ENCODE peak calls at places on chromosomes 13 and 19, in ten cellular contexts. X, M, E, C, H, S, N, R, A and K are unnamed samples.

GRCh38 chr19:46766569-46767317 is 20.5 kb upstream of the STRN4 start:
- DNase-seq in C (peak; percentile 71), A (no peak), H (peak; percentile 64), N (peak; percentile 81), S (no peak), R (peak; percentile 51), M (no peak), X (no peak), E (no peak), K (peak; percentile 59)

GRCh38 chr13:24274452-24274971 is 34.9 kb upstream of the C1QTNF9 start:
- DNase-seq in E (no peak), N (no peak), A (peak; percentile 59), X (no peak), R (peak; percentile 53), S (no peak), H (peak; percentile 59), C (peak; percentile 62), M (no peak), K (no peak)

GRCh38 chr13:113059891-113060290 is 45.7 kb upstream of the F7 start:
- DNase-seq in S (no peak), E (no peak), X (no peak), A (no peak), R (no peak), M (no peak), C (no peak), H (no peak), N (no peak), K (no peak)

GRCh38 chr13:99652141-99652540 is 150.9 kb downstream of the TM9SF2 start:
- DNase-seq in M (no peak), C (no peak), S (no peak), H (no peak), X (no peak), N (no peak), R (no peak), A (no peak), E (no peak), K (no peak)

GRCh38 chr13:33742321-33742720 is 75.6 kb upstream of the RFC3 start:
- DNase-seq in A (no peak), C (no peak), S (no peak), E (no peak), R (no peak), X (no peak), N (no peak), M (no peak), H (no peak), K (no peak)

GRCh38 chr19:46791944-46792343 is 3.5 kb upstream of the SLC1A5 start:
- DNase-seq in C (peak; percentile 79), E (no peak), X (no peak), S (no peak), R (no peak), N (no peak), M (no peak), A (no peak), H (no peak), K (peak; percentile 46)

GRCh38 chr13:71303144-71303543 is 563.9 kb downstream of the DACH1 start:
- DNase-seq in N (no peak), M (no peak), E (no peak), S (no peak), C (no peak), H (peak; percentile 22), X (no peak), A (no peak), R (no peak), K (no peak)

GRCh38 chr19:58117841-58118575 is 20.0 kb upstream of the ZSCAN18 start:
- DNase-seq in R (peak; percentile 91), H (no peak), N (no peak), E (no peak), X (no peak), C (no peak), A (no peak), S (no peak), M (no peak), K (no peak)

GRCh38 chr19:4709440-4710280 is 14.0 kb downstream of the DPP9 start:
- DNase-seq in N (no peak), H (no peak), C (no peak), R (no peak), M (no peak), A (no peak), X (no peak), S (peak; percentile 72), E (no peak), K (no peak)

GRCh38 chr19:7541481-7541824 is 5.9 kb downstream of the PNPLA6 start:
- DNase-seq in N (no peak), R (no peak), E (no peak), X (no peak), S (no peak), M (no peak), C (no peak), A (no peak), H (no peak), K (no peak)

GRCh38 chr19:33688657-33688992 is 66.9 kb downstream of the CHST8 start:
- DNase-seq in E (no peak), H (no peak), N (no peak), A (no peak), C (no peak), S (no peak), R (no peak), M (no peak), X (no peak), K (no peak)

GRCh38 chr13:100818706-100819105 is 144.1 kb upstream of the TMTC4 start:
- DNase-seq in M (peak; percentile 47), S (no peak), R (no peak), E (no peak), C (no peak), X (no peak), A (no peak), N (no peak), H (no peak), K (no peak)

GRCh38 chr19:1765182-1765903 is 12.0 kb downstream of the ONECUT3 start:
- DNase-seq in H (no peak), C (no peak), R (no peak), N (no peak), A (no peak), X (no peak), M (no peak), S (no peak), E (no peak), K (no peak)

GRCh38 chr19:40604647-40605200 is 3.6 kb downstream of the LTBP4 start:
- DNase-seq in E (no peak), N (peak; percentile 57), R (no peak), S (no peak), C (no peak), A (no peak), X (no peak), H (peak; percentile 76), M (no peak), K (no peak)

GRCh38 chr19:54164369-54165068 is 5.0 kb upstream of the LENG1 start:
- DNase-seq in N (peak; percentile 89), C (peak; percentile 70), M (no peak), X (no peak), R (peak; percentile 65), S (peak; percentile 61), E (peak; percentile 80), A (peak; percentile 22), H (peak; percentile 92), K (peak; percentile 42)
- H3K4me3 ChIP-seq in N (no peak overlapping the region), C (no peak overlapping the region), M (no peak overlapping the region), X (no peak overlapping the region), R (no peak overlapping the region), S (no peak overlapping the region), E (no peak overlapping the region), A (peak overlapping the region; percentile 20), H (no peak overlapping the region), K (no peak overlapping the region)

GRCh38 chr19:38268539-38268938 is 4.2 kb downstream of the SPINT2 start:
- DNase-seq in H (peak; percentile 66), R (no peak), N (peak; percentile 66), C (no peak), A (no peak), M (no peak), X (no peak), E (no peak), S (no peak), K (no peak)
- H3K4me1 ChIP-seq in H (peaks cover 57% of the 10 kb centered on the region), R (peaks cover 20% of the 10 kb centered on the region), N (peaks cover 51% of the 10 kb centered on the region), C (peaks cover 18% of the 10 kb centered on the region), A (peaks cover 21% of the 10 kb centered on the region), M (no peaks in the 10 kb centered on the region), X (no peaks in the 10 kb centered on the region), E (peaks cover 19% of the 10 kb centered on the region), S (peaks cover 81% of the 10 kb centered on the region), K (no peaks in the 10 kb centered on the region)

DNA sequence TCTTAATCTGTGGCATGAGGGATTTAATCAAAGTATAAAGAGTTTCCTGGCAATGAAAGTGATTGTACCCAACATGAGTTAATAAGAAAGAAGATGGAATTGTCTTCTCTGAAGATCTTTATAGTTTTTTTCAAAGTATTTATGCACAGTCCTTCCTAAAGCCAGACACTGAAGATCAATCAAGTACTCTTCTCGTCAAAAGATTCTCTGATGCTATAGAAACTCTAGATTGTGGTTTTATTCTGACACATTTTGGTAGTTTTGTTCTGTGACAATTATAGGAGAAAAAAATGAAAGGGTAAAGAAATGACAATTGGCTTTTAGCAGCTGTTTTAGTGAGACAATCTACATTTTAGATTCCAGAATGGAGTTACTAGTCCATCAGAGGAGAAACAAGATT is 10.4 kb upstream of the ENOX1 start:
- DNase-seq in H (no peak), C (peak; percentile 23), X (no peak), S (no peak), E (no peak), R (no peak), A (no peak), N (no peak), M (no peak), K (no peak)
- H3K4me3 ChIP-seq in H (no peak overlapping the region), C (no peak overlapping the region), X (no peak overlapping the region), S (no peak overlapping the region), E (no peak overlapping the region), R (no peak overlapping the region), A (no peak overlapping the region), N (no peak overlapping the region), M (no peak overlapping the region), K (no peak overlapping the region)

GRCh38 chr19:44590245-44591059 is 22.9 kb upstream of the IGSF23 start:
- DNase-seq in X (no peak), N (peak; percentile 37), A (no peak), E (no peak), R (no peak), H (no peak), M (no peak), S (no peak), C (no peak), K (no peak)

GRCh38 chr19:44597131-44597491 is 16.3 kb upstream of the IGSF23 start:
- DNase-seq in R (no peak), S (no peak), A (no peak), N (no peak), X (no peak), E (no peak), C (no peak), M (no peak), H (no peak), K (no peak)

GRCh38 chr19:44592451-44592890 is 20.9 kb upstream of the IGSF23 start:
- DNase-seq in X (no peak), E (no peak), H (no peak), M (no peak), R (no peak), N (peak; percentile 50), S (peak; percentile 72), C (no peak), A (no peak), K (no peak)

GRCh38 chr19:44596428-44597130 is 16.8 kb upstream of the IGSF23 start:
- DNase-seq in A (no peak), M (no peak), S (no peak), X (no peak), E (no peak), H (peak; percentile 69), R (no peak), N (no peak), C (no peak), K (no peak)

DNA sequence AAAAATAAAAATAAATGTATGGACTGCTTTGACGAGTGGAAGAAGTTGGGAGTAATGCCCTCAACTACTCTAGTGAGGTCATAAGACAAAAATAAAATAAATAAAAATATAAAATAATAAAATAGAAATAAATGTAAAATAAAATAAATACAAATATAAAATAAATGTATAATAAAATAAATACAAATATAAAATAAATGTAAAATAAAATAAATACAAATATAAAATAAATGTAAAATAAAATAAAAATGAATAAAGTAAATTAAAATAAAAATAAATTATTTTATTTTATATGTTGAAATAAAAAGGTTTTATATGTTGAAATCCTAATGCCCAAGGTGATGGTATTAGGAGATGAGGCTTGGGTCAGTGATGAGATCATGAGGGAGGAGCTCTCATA is 20.1 kb upstream of the IGSF23 start:
- DNase-seq in A (no peak), E (no peak), C (no peak), M (no peak), X (no peak), S (no peak), R (no peak), N (no peak), H (no peak), K (no peak)
- H3K4me1 ChIP-seq in A (peaks cover 6% of the 10 kb centered on the region), E (peaks cover 6% of the 10 kb centered on the region), C (no peaks in the 10 kb centered on the region), M (no peaks in the 10 kb centered on the region), X (no peaks in the 10 kb centered on the region), S (peaks cover 41% of the 10 kb centered on the region), R (no peaks in the 10 kb centered on the region), N (peaks cover 48% of the 10 kb centered on the region), H (peaks cover 10% of the 10 kb centered on the region), K (peaks cover 3% of the 10 kb centered on the region)